ENCODE peak calls at places on chromosomes 4 and X, in four cellular contexts. R is IMR-90, Z is iPS DF 6.9, F is spleen. H is an unnamed sample.

GRCh38 chrX:133297284-133297683 is 79.1 kb upstream of the TFDP3 start:
- DNase-seq in Z (no peak), F (no peak), R (peak; percentile 75), H (no peak)

GRCh38 chr4:6771229-6771671 is 11.3 kb upstream of the KIAA0232 start:
- DNase-seq in R (peak; percentile 16), Z (no peak), F (no peak), H (no peak)

GRCh38 chr4:157151711-157152110 is 68.8 kb upstream of the GRIA2 start:
- DNase-seq in Z (no peak), R (no peak), F (no peak), H (no peak)

GRCh38 chr4:145623831-145624230 is 4.6 kb downstream of the MMAA start:
- DNase-seq in R (peak; percentile 65), Z (no peak), F (no peak), H (no peak)

GRCh38 chrX:24241822-24242648 is 71.8 kb downstream of the SUPT20HL2 start:
- DNase-seq in F (no peak), Z (no peak), R (peak; percentile 39), H (no peak)

GRCh38 chrX:134580947-134581346 is 77.3 kb downstream of the PLAC1 start:
- DNase-seq in R (peak; percentile 11), F (no peak), Z (no peak), H (no peak)

GRCh38 chrX:145609951-145610511 is 207.6 kb upstream of the SLITRK2 start:
- DNase-seq in F (no peak), Z (no peak), R (peak; percentile 63), H (no peak)

GRCh38 chr4:2817701-2818350 is 24.9 kb downstream of the SH3BP2 start:
- DNase-seq in Z (no peak), F (peak; percentile 85), R (no peak), H (no peak)

GRCh38 chr4:7342581-7343352 is 92.0 kb downstream of the PSAPL1 start:
- DNase-seq in R (no peak), Z (no peak), F (peak; percentile 73), H (no peak)

GRCh38 chrX:14672611-14673172 is 143.4 kb downstream of the GLRA2 start:
- DNase-seq in R (no peak), F (no peak), Z (no peak), H (no peak)

GRCh38 chr4:88291003-88291402 is 6.6 kb upstream of the PPM1K start:
- DNase-seq in R (peak; percentile 14), Z (no peak), F (no peak), H (peak; percentile 58)

GRCh38 chr4:134935320-134935719 is 733.7 kb upstream of the PABPC4L start:
- DNase-seq in R (no peak), F (no peak), Z (no peak), H (no peak)

GRCh38 chr4:150310159-150310895 is 232.1 kb downstream of the DCLK2 start:
- DNase-seq in R (peak; percentile 68), Z (no peak), F (no peak), H (no peak)

GRCh38 chr4:169621754-169622481 is 1.5 kb downstream of the CLCN3 start:
- DNase-seq in F (no peak), R (peak; percentile 90), Z (no peak), H (no peak)

GRCh38 chrX:107775734-107776511 is at the start of gene TSC22D3:
- DNase-seq in R (peak; percentile 33), Z (no peak), F (peak; percentile 87), H (peak; percentile 74)

GRCh38 chrX:31540313-31540712 is 468.5 kb upstream of the FTHL17 start:
- DNase-seq in R (no peak), F (no peak), Z (no peak), H (no peak)

GRCh38 chrX:100410083-100410590 is at the start of gene PCDH19:
- DNase-seq in R (peak; percentile 17), F (peak; percentile 81), Z (no peak), H (peak; percentile 55)

GRCh38 chr4:18020145-18020670 is 1.3 kb downstream of the LCORL start:
- DNase-seq in F (no peak), Z (no peak), R (peak; percentile 12), H (no peak)

GRCh38 chr4:119261986-119262385 is 49.5 kb downstream of the USP53 start:
- DNase-seq in R (peak; percentile 33), Z (no peak), F (no peak), H (no peak)

GRCh38 chr4:74463123-74463522 is 18.2 kb downstream of the AREG start:
- DNase-seq in R (no peak), Z (no peak), F (no peak), H (no peak)

GRCh38 chrX:13719192-13719856 is 15.1 kb downstream of the TRAPPC2 start:
- DNase-seq in F (no peak), R (peak; percentile 36), Z (no peak), H (no peak)

GRCh38 chr4:10186228-10187214 is 69.9 kb upstream of the WDR1 start:
- DNase-seq in F (no peak), R (no peak), Z (no peak), H (no peak)

GRCh38 chr4:67871867-67872266 is 11.9 kb downstream of the TMPRSS11D start:
- DNase-seq in Z (no peak), F (no peak), R (peak; percentile 61), H (no peak)

GRCh38 chr4:2186133-2186864 is 55.6 kb downstream of the HAUS3 start:
- DNase-seq in R (peak; percentile 22), F (no peak), Z (peak; percentile 48), H (no peak)

GRCh38 chrX:67749536-67749935 is 205.7 kb downstream of the AR start:
- DNase-seq in F (no peak), Z (no peak), R (no peak), H (no peak)

GRCh38 chr4:10590896-10591295 is 93.7 kb downstream of the CLNK start:
- DNase-seq in Z (no peak), R (peak; percentile 82), F (no peak), H (no peak)

GRCh38 chr4:113809313-113809712 is 47.8 kb upstream of the CAMK2D start:
- DNase-seq in Z (no peak), R (no peak), F (no peak), H (no peak)

GRCh38 chr4:40264995-40265909 is 68.4 kb downstream of the RHOH start:
- DNase-seq in F (peak; percentile 82), Z (no peak), R (no peak), H (peak; percentile 18)

GRCh38 chr4:108738307-108738706 is 24.5 kb downstream of the ETNPPL start:
- DNase-seq in R (peak; percentile 11), Z (no peak), F (no peak), H (no peak)

GRCh38 chrX:47224266-47224895 is 5.9 kb downstream of the CDK16 start:
- DNase-seq in Z (no peak), R (no peak), F (peak; percentile 66), H (no peak)

GRCh38 chr4:98110929-98111328 is 32.3 kb downstream of the STPG2 start:
- DNase-seq in R (no peak), Z (no peak), F (no peak), H (no peak)

GRCh38 chrX:47706575-47706974 is 47.6 kb upstream of the UXT start:
- DNase-seq in Z (no peak), R (peak; percentile 10), F (no peak), H (no peak)

GRCh38 chr4:18593297-18594002 is 571.9 kb upstream of the LCORL start:
- DNase-seq in R (peak; percentile 74), Z (peak; percentile 81), F (no peak), H (peak; percentile 43)

GRCh38 chr4:119093042-119093827 is 42.4 kb upstream of the MYOZ2 start:
- DNase-seq in R (peak; percentile 62), F (no peak), Z (no peak), H (no peak)

H was measured in uterus.